ENCODE peak calls at places on chromosomes 13 and 19, in nine cellular contexts. T is colonic mucosa, G is dorsolateral prefrontal cortex, U is chondrocyte, F is endodermal cell, D is A673, M is PC-9, Q is fibroblast of mammary gland, O is brain microvascular endothelial cell. E is an unnamed sample.

GRCh38 chr19:46202872-46203860 is 26.4 kb upstream of the IGFL1 start:
- DNase-seq in G (no peak), F (no peak), Q (no peak), M (peak), T (no peak), U (no peak), D (no peak), O (no peak), E (no peak)

GRCh38 chr19:54561840-54562239 is 11.8 kb upstream of the LILRA2 start:
- DNase-seq in U (no peak), Q (no peak), O (no peak), T (no peak), D (no peak), G (no peak), F (no peak), M (no peak), E (no peak)

GRCh38 chr13:23695711-23696512 is 125.7 kb downstream of the TNFRSF19 start:
- DNase-seq in U (no peak), G (no peak), M (no peak), T (peak), D (no peak), F (peak), Q (no peak), O (no peak), E (no peak)

GRCh38 chr13:64371045-64371444 is 2859.1 kb downstream of the PCDH9 start:
- DNase-seq in Q (no peak), F (no peak), O (peak), T (no peak), D (no peak), U (no peak), G (no peak), M (peak), E (no peak)

GRCh38 chr13:93174260-93174659 is 52.3 kb upstream of the GPC6 start:
- DNase-seq in D (no peak), F (no peak), T (no peak), U (no peak), O (no peak), M (no peak), Q (no peak), G (no peak), E (no peak)

GRCh38 chr13:112711528-112712265 is 21.9 kb downstream of the ATP11A start:
- DNase-seq in T (peak), U (no peak), Q (peak), G (no peak), M (peak), D (peak), O (peak), F (peak), E (peak)

GRCh38 chr13:111179908-111180756 is 65.0 kb downstream of the ARHGEF7 start:
- DNase-seq in G (no peak), T (no peak), Q (no peak), U (no peak), F (no peak), M (peak), D (no peak), O (no peak), E (no peak)

GRCh38 chr13:88707652-88708051 is 1036.5 kb downstream of the SLITRK5 start:
- DNase-seq in D (no peak), T (no peak), M (no peak), O (no peak), F (no peak), U (no peak), Q (no peak), G (no peak), E (no peak)

DNA sequence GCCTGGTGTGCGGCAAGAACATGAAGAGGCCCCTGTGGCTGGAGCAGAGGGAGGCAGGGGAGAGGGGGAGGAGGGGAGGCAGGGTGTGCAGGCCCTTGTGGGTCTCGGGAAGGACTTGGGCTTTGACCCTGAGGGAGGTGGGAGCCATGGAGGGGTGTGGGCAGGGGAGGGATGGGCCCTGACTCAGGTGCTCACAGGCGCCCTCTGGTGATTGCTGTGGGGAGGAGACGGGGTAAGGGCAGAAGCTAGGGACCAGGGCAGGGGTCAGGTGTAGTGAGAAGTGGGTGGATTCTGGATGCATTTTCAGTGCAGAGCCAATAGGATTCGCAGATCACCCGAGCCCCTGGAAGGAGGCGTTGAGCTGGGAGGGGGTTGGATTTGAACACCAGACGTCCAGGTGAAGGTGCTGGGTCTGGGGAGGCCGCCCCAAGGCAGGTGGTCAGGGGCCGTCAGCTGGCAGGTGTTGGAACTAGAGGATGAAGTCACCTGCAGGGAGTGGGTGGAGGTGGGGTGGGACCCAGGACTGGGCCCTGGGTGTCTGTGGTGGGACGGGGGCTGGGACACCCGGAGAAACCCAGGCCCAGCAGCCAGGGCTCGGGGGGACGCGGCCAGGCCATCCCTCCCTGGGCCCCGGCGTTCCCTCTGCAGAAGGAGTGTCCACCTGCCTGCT is 185.4 kb downstream of the KDM4B start:
- DNase-seq in G (no peak), Q (peak), U (peak), O (no peak), D (no peak), T (peak), F (peak), M (no peak), E (no peak)
- TF ChIP-seq CTCF in G (peak), Q (peak), U (peak), O (peak), D (peak), T (peak), F (peak), M (peak), E (peak)

DNA sequence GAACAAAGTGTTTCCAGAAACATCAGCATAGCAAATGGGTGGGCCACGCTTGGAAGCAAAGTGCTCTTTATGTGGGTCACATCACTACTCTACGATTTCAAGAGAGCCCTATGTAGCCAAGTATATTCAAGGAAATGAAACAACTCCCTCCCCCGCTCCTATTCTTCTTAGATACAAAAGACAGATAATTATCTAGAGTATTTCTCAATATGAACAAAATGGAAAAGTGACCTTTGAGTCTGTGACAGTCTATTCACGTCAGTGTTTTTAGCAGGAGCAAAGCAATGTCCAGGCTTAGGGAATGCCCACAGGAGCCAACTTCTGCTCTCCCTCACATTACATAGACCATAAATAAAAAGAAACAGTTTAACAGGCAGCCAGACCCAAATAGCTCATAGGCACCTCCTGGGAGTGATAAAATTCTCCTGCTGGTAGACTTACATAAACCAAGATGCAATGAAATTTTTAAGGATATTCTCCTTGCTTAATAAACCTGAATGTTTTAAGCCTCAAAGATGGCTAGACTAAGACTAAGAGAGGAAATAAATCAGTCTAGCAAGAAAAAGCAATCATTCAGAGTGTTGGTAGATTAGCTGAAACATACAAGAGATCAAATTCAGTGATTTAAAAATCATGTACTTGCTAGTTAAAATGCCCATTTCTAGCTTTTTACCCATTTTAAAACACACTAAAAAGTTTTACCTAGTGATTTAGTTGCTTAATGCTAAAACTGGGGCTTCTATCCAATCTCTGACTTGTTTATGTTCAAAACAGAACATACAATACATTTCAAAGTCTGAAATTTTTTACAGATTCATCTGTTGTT is 182.8 kb downstream of the RGCC start:
- DNase-seq in T (no peak), F (no peak), U (no peak), Q (peak), O (no peak), D (peak), G (no peak), M (no peak), E (no peak)
- TF ChIP-seq CTCF in T (no peak), F (no peak), U (no peak), Q (no peak), O (no peak), D (no peak), G (no peak), M (no peak), E (no peak)

GRCh38 chr13:43089912-43090498 is 66.6 kb downstream of the DNAJC15 start:
- DNase-seq in M (no peak), Q (no peak), F (no peak), U (no peak), T (no peak), O (no peak), D (no peak), G (no peak), E (no peak)

GRCh38 chr13:43087960-43088580 is 64.7 kb downstream of the DNAJC15 start:
- DNase-seq in Q (peak), D (no peak), T (no peak), G (no peak), M (no peak), F (no peak), O (peak), U (no peak), E (no peak)

GRCh38 chr13:43083750-43084149 is 60.4 kb downstream of the DNAJC15 start:
- DNase-seq in U (no peak), M (no peak), G (no peak), T (no peak), Q (no peak), O (no peak), D (no peak), F (no peak), E (no peak)

GRCh38 chr13:43080199-43080598 is 56.8 kb downstream of the DNAJC15 start:
- DNase-seq in M (no peak), G (no peak), D (no peak), U (no peak), T (no peak), F (no peak), Q (no peak), O (no peak), E (no peak)

GRCh38 chr13:43085545-43085944 is 62.2 kb downstream of the DNAJC15 start:
- DNase-seq in F (no peak), M (no peak), Q (peak), U (no peak), O (no peak), D (peak), G (no peak), T (no peak), E (peak)
- TF ChIP-seq CTCF in F (peak), M (peak), Q (peak), U (peak), O (peak), D (peak), G (peak), T (peak), E (peak)

GRCh38 chr19:53365134-53365898 is at the start of gene ZNF525:
- DNase-seq in D (peak), U (peak), G (peak), T (peak), Q (peak), F (peak), O (peak), M (peak), E (peak)
- TF ChIP-seq CTCF in D (no peak), U (peak), G (peak), T (peak), Q (peak), F (peak), O (peak), M (peak), E (peak)

GRCh38 chr13:38180100-38180499 is 169.6 kb upstream of the UFM1 start:
- DNase-seq in M (peak), O (peak), U (no peak), Q (peak), F (no peak), G (no peak), D (no peak), T (no peak), E (peak)
- TF ChIP-seq CTCF in M (no peak), O (no peak), U (no peak), Q (no peak), F (no peak), G (no peak), D (no peak), T (no peak), E (no peak)

DNA sequence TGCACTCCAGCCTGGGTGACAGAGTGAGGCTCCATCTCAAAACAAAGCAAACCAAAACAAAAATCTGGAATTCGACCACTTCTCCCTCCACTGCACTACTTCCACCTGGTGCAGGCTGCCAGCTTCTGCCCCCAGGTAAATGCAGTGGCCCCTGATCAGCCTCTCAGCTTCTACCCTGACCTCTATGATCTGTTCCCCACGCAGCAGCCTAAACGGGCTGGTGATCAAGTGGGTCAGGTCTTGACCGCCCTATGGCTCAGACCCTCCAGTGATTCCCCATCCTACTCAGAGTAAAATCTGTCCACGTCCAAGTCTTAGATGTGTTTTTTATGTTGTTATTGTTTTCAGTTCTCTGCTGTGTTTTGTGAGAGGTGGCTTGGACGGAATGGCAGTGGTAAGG is 163.9 kb downstream of the KCTD15 start:
- DNase-seq in G (no peak), O (no peak), U (no peak), D (no peak), F (peak), M (no peak), Q (no peak), T (no peak), E (no peak)
- TF ChIP-seq CTCF in G (no peak), O (no peak), U (no peak), D (no peak), F (no peak), M (no peak), Q (no peak), T (no peak), E (no peak)

GRCh38 chr13:110063490-110063889 is 243.5 kb downstream of the COL4A1 start:
- DNase-seq in D (no peak), M (no peak), F (no peak), U (no peak), Q (no peak), G (no peak), T (no peak), O (no peak), E (no peak)

GRCh38 chr13:110062777-110063442 is 244.0 kb downstream of the COL4A1 start:
- DNase-seq in D (no peak), U (no peak), M (no peak), G (no peak), F (no peak), T (no peak), O (no peak), Q (no peak), E (no peak)

GRCh38 chr13:110062077-110062776 is 244.7 kb downstream of the COL4A1 start:
- DNase-seq in D (no peak), O (no peak), Q (no peak), G (no peak), M (peak), F (no peak), U (no peak), T (no peak), E (no peak)

GRCh38 chr13:110064022-110064421 is 242.9 kb downstream of the COL4A1 start:
- DNase-seq in Q (no peak), U (no peak), D (no peak), M (no peak), T (no peak), F (no peak), G (no peak), O (no peak), E (no peak)

GRCh38 chr13:110061270-110061669 is 245.7 kb downstream of the COL4A1 start:
- DNase-seq in F (no peak), D (no peak), O (no peak), M (no peak), G (no peak), U (no peak), Q (no peak), T (no peak), E (no peak)
- TF ChIP-seq CTCF in F (peak), D (no peak), O (no peak), M (no peak), G (no peak), U (no peak), Q (no peak), T (no peak), E (no peak)

DNA sequence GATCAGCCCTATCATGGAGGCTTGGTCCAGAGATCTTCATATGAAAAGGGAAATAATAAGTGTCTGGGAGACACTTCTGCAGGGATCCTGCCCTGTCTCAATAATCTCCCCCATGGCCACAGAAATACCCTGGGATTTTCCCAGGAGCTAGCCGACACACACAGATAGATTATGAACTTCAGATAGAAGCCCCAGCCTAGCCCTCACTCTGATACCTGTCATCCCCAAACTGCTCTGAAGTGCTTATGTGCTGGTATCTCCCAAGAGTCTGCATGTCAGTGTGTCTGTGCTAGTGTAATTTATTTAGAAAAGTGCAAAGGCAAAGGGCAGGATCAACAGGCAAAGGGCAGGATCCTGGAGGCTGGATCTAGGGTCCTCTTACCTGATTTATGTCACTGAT is 38.7 kb upstream of the ZNF766 start:
- DNase-seq in D (no peak), F (no peak), O (no peak), M (no peak), Q (no peak), U (no peak), G (no peak), T (no peak), E (no peak)
- TF ChIP-seq CTCF in D (no peak), F (no peak), O (no peak), M (no peak), Q (no peak), U (no peak), G (no peak), T (no peak), E (no peak)

DNA sequence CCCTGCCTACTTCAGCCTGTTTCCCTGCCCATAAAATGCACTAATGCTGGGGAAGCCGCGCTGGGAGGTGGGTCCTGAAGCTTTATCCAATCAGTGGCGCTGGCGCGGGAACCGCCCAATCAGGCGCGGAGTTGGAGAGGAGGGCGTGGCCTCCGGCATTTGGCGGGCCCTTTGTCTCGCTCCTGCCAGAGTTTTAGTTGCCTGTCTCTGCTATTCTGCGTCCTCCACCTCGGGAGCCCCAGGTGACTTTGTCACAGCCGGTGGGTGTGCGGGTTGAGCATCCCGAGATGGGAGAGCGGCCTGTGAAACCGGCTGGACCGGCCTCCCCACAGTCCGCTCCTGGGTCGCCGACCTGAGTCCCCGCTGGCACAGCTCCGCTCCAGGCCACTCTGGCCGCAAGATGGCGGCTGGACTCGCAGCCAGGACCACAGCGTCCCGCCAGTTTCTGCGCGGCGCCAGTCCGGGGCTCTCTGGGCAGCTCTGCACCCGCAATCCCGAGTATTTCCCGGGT is 30.7 kb upstream of the ZNF429 start:
- DNase-seq in Q (peak), G (peak), M (no peak), T (peak), D (no peak), U (no peak), F (peak), O (peak), E (peak)
- TF ChIP-seq CTCF in Q (no peak), G (no peak), M (no peak), T (no peak), D (no peak), U (peak), F (peak), O (peak), E (no peak)

E was measured in astrocyte of the cerebellum.